ENCODE peak calls at places on chromosomes 4 and X, in ten cellular contexts. F is sigmoid colon; A is GM12865; T is heart left ventricle; M is A549; Y is pancreas; N is heart right ventricle; X is dorsolateral prefrontal cortex; K is CD8-positive, alpha-beta T cell; H is AG10803. C is an unnamed sample.

GRCh38 chr4:1579834-1580686 is 104.1 kb downstream of the FAM53A start:
- DNase-seq in T (peak), Y (peak), A (no peak), F (peak), N (peak), X (peak), M (peak), K (peak), H (no peak), C (no peak)

GRCh38 chr4:124918559-124919122 is 206.1 kb upstream of the ANKRD50 start:
- DNase-seq in M (no peak), X (no peak), K (no peak), F (no peak), Y (no peak), N (no peak), H (peak), A (no peak), T (no peak), C (no peak)

GRCh38 chrX:135591871-135592270 is 71.4 kb downstream of the INTS6L start:
- DNase-seq in X (no peak), K (no peak), Y (no peak), H (no peak), A (no peak), M (no peak), N (no peak), T (no peak), F (no peak), C (no peak)

GRCh38 chrX:79572566-79572965 is 205.4 kb upstream of the ITM2A start:
- DNase-seq in A (no peak), Y (no peak), H (no peak), X (no peak), M (no peak), T (no peak), K (no peak), F (no peak), N (no peak), C (no peak)

GRCh38 chr4:143240920-143241319 is 56.2 kb downstream of the USP38 start:
- DNase-seq in A (no peak), N (no peak), F (no peak), M (no peak), Y (no peak), H (no peak), X (no peak), T (no peak), K (no peak), C (no peak)

GRCh38 chr4:87025614-87026041 is 90.8 kb downstream of the AFF1 start:
- DNase-seq in F (no peak), T (no peak), K (no peak), X (no peak), Y (no peak), N (no peak), A (no peak), H (no peak), M (peak), C (no peak)

GRCh38 chr4:151624606-151625565 is 135.9 kb downstream of the GATB start:
- DNase-seq in H (no peak), T (no peak), N (no peak), X (no peak), Y (no peak), K (no peak), F (no peak), A (no peak), M (no peak), C (no peak)

GRCh38 chr4:6443035-6444023 is 29.1 kb downstream of the PPP2R2C start:
- DNase-seq in H (no peak), T (no peak), X (no peak), N (no peak), F (no peak), A (no peak), K (no peak), Y (no peak), M (no peak), C (no peak)

GRCh38 chr4:126850286-126850685 is 782.5 kb upstream of the INTU start:
- DNase-seq in H (peak), F (no peak), A (no peak), T (no peak), M (peak), K (no peak), Y (no peak), N (no peak), X (no peak), C (peak)

GRCh38 chrX:81261576-81261975 is 59.7 kb downstream of the SH3BGRL start:
- DNase-seq in X (no peak), A (no peak), T (no peak), F (no peak), Y (no peak), K (no peak), M (peak), N (no peak), H (peak), C (peak)

GRCh38 chr4:73922766-73923630 is 53.8 kb downstream of the CXCL1 start:
- DNase-seq in X (no peak), M (peak), N (no peak), Y (no peak), F (no peak), A (no peak), K (no peak), T (no peak), H (peak), C (peak)

GRCh38 chr4:77076889-77077635 is 1.3 kb upstream of the CCNI start:
- DNase-seq in T (no peak), M (no peak), K (no peak), X (no peak), A (no peak), F (no peak), N (no peak), H (no peak), Y (no peak), C (no peak)
- H3K4me3 ChIP-seq in T (peak), M (peak), K (peak), X (peak), A (peak), F (peak), N (peak), H (peak), Y (peak), C (peak)

GRCh38 chrX:13254076-13254785 is 65.6 kb downstream of the ATXN3L start:
- DNase-seq in N (no peak), X (no peak), H (peak), M (peak), F (no peak), Y (peak), K (no peak), T (no peak), A (peak), C (no peak)
- TF ChIP-seq CTCF in N (no peak), X (no peak), H (no peak), M (no peak), F (no peak), Y (no peak), K (no peak), T (no peak), A (peak), C (peak)

GRCh38 chr4:176273741-176274140 is 4.7 kb upstream of the ASB5 start:
- DNase-seq in K (no peak), M (no peak), N (no peak), A (no peak), Y (no peak), H (peak), T (no peak), F (no peak), X (no peak), C (no peak)
- H3K4me3 ChIP-seq in K (no peak), M (no peak), N (no peak), A (no peak), Y (no peak), H (no peak), T (no peak), F (no peak), X (no peak), C (no peak)

GRCh38 chr4:110135523-110135922 is 62.9 kb downstream of the ELOVL6 start:
- DNase-seq in T (no peak), H (no peak), K (no peak), M (no peak), F (no peak), X (no peak), A (no peak), Y (no peak), N (no peak), C (no peak)
- TF ChIP-seq CTCF in T (no peak), H (no peak), K (no peak), M (no peak), F (no peak), X (no peak), A (no peak), Y (no peak), N (no peak), C (no peak)

DNA sequence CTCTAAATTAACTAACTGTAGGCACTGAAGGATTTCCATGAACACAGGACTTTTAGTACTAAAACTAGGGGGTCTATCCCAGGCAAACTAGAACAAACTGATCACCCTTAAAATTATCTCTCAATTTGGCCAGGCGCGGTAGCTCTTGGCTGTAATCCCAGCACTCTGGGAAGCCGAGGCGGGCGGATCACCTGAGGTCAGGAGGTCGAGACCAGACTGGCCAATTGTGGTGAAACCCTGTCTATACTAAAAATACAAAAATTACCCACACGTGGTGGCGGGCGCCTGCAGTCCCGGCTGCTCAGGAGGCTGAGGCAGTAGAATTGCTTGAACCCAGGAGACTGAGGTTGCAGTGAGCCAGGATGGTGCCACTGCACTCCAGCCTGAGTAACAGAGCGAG is 436.6 kb downstream of the RPA4 start:
- DNase-seq in M (no peak), N (no peak), Y (no peak), K (no peak), A (no peak), T (no peak), X (no peak), F (no peak), H (no peak), C (no peak)
- H3K4me3 ChIP-seq in M (no peak), N (no peak), Y (no peak), K (no peak), A (no peak), T (no peak), X (no peak), F (no peak), H (no peak), C (no peak)

DNA sequence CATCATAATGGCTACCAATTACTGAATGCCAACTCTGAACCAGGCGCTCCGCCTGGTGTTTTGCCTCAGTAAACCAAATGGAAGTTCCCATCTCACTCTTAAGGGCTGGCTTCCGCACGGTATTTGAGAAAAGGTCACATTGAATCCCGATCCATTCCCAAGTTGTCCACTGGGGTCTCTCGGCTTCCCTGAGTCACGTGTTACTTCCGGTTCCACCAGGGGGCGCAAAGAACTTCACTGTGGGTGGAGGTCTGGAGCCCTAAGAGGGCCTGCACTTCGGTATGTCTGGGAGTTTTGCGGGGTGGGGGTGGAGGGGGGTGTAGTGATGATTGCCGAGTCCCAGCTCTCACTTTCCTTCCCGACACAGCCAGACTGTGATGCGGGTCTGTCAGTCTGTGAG is 13.4 kb upstream of the NHS start:
- DNase-seq in A (peak), N (no peak), T (no peak), X (no peak), K (no peak), M (peak), H (no peak), F (no peak), Y (no peak), C (no peak)
- TF ChIP-seq CTCF in A (peak), N (no peak), T (no peak), X (no peak), K (no peak), M (no peak), H (peak), F (peak), Y (no peak), C (peak)

DNA sequence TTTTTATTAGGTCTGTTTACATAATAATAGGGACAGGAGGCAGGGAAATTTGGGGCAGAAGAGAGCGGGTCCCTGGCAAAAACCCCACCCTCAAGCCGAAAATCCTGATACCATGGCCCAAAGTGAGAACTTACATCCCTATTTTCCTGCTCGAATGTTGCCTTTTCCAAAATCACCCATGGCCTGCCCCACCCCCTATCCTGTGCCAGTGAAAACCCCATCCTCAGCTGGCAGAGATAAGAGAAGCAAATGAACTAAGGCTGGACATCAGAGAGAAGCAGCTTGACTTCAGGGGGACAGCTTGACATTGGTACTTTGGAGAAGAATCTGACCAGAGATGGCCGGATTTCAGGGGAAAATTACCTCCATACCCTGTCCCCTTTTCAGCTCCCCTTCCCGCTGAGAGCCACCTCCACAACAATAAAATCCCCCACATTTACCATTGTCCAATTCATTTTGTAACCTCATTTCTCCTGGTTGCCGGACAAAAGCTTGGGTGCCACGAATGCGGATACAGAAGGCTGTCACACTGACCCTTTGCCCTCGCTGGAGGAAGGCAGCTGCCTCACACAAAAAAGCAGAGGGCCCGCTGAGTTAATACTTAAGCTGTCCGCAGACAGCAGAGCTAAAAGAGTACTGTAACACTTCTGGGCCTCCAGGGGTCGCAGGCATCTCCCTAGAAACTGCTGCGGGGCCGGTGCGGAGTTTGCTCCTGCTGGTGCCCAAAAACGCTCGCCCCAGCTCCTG is 196.2 kb downstream of the SNCA start:
- DNase-seq in K (no peak), X (peak), T (peak), N (peak), H (peak), A (no peak), M (peak), F (no peak), Y (peak), C (peak)
- H3K4me3 ChIP-seq in K (no peak), X (no peak), T (peak), N (peak), H (peak), A (no peak), M (peak), F (no peak), Y (no peak), C (peak)

GRCh38 chr4:53601251-53601764 is 10.0 kb upstream of the LNX1 start:
- DNase-seq in X (no peak), Y (peak), H (no peak), N (peak), A (peak), T (no peak), M (peak), K (no peak), F (no peak), C (no peak)
- TF ChIP-seq CTCF in X (peak), Y (no peak), H (peak), N (peak), A (peak), T (no peak), M (no peak), K (no peak), F (no peak), C (no peak)

DNA sequence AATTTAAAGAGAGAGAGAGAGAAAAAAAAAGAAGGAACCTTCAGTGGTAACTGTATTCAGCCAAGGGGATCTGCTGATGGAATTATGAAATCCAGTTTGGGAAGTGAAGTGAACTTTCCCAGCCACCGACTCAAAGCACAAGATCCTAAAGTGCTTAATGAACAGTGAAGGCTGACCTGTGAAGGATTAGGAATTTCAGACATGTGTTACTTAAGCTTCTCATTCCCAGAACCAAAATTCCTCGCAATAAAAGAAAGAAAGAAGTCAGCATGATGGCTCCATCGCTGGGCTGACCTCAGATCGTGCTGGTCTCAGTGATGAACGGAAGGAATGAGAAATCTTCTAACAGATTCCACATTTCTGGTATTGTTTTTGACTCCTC is 135.2 kb downstream of the ARSF start:
- DNase-seq in F (no peak), T (no peak), H (peak), N (no peak), Y (no peak), X (no peak), M (no peak), K (no peak), A (no peak), C (peak)
- H3K4me3 ChIP-seq in F (no peak), T (no peak), H (peak), N (no peak), Y (no peak), X (no peak), M (no peak), K (no peak), A (no peak), C (no peak)

DNA sequence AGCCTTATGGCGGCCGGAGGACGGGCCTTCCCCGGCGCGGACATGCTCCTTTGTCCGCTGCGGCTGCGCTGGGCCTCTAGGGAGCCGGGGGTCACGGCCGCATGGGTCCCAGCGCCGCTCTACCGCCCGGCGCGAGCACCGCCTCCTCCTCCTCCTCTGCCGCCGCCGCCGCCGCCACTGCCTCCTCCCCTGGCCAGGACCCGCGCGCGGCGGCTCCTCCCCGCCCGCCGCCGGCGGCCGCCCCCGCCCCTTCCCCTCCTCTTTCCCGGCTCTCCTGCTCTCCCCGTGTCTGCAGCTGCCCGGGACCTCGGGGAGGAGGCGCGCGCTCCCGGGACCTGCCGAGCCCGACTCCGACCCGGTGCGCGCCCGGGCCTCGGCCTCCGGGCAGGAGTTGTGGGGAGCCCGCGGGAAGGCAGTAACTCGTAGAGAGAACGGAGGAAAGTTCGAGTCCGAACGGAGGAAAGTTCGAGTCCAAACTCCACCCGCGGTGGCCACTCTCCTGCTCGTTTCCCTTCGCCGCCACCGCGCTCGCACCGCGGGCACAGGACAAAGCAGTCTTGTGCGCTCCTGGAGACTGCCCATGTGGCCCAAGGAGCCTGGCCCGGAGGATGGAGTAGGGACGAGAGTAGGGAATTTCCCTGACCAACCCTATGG is at the start of gene ADGRA3:
- DNase-seq in M (peak), X (peak), F (peak), H (peak), N (peak), K (peak), Y (peak), T (peak), A (peak), C (no peak)
- TF ChIP-seq CTCF in M (no peak), X (no peak), F (no peak), H (no peak), N (no peak), K (no peak), Y (no peak), T (no peak), A (no peak), C (no peak)